ENCODE peak calls at places on chromosomes 12 and 14, in six cellular contexts. B is SK-N-SH; F is gastrocnemius medialis; H is kidney; V is CD8-positive, alpha-beta T cell; L is endothelial cell of umbilical vein. J is an unnamed sample.

GRCh38 chr12:54300732-54301427 is at the start of gene NFE2:
- DNase-seq in B (peak), F (peak), V (peak), L (no peak), H (peak), J (peak)

GRCh38 chr12:104549820-104550480 is 93.2 kb downstream of the CHST11 start:
- DNase-seq in H (no peak), B (no peak), L (no peak), F (no peak), V (no peak), J (no peak)

GRCh38 chr12:94225924-94226630 is 77.7 kb downstream of the PLXNC1 start:
- DNase-seq in V (no peak), L (no peak), F (no peak), B (peak), H (no peak), J (no peak)

GRCh38 chr12:124248862-124249825 is 45.7 kb upstream of the RFLNA start:
- DNase-seq in B (no peak), H (peak), V (no peak), L (no peak), F (no peak), J (no peak)

GRCh38 chr12:93563807-93564538 is 8.5 kb upstream of the SOCS2 start:
- DNase-seq in L (no peak), B (no peak), H (no peak), F (no peak), V (no peak), J (no peak)

GRCh38 chr12:27866382-27867101 is 86.5 kb upstream of the MANSC4 start:
- DNase-seq in F (no peak), L (no peak), B (peak), H (no peak), V (no peak), J (no peak)

GRCh38 chr12:105922670-105923102 is 216.1 kb downstream of the NUAK1 start:
- DNase-seq in F (peak), V (no peak), B (no peak), L (peak), H (no peak), J (peak)

GRCh38 chr12:19183121-19183838 is 53.7 kb downstream of the PLEKHA5 start:
- DNase-seq in V (no peak), B (no peak), H (no peak), L (no peak), F (no peak), J (no peak)

GRCh38 chr12:6962285-6963015 is 8.0 kb downstream of the PHB2 start:
- DNase-seq in F (peak), L (no peak), V (no peak), H (no peak), B (peak), J (peak)

GRCh38 chr12:95336387-95337067 is 118.9 kb downstream of the VEZT start:
- DNase-seq in V (no peak), F (peak), L (peak), B (peak), H (peak), J (peak)

GRCh38 chr14:33068626-33069025 is 129.9 kb downstream of the NPAS3 start:
- DNase-seq in H (no peak), F (no peak), L (no peak), B (no peak), V (no peak), J (no peak)

GRCh38 chr12:108704527-108704926 is 26.8 kb downstream of the CORO1C start:
- DNase-seq in F (no peak), V (no peak), L (no peak), B (no peak), H (no peak), J (no peak)

GRCh38 chr14:77043177-77043983 is 14.9 kb upstream of the IRF2BPL start:
- DNase-seq in V (no peak), B (no peak), F (no peak), H (peak), L (peak), J (peak)

GRCh38 chr14:104519721-104520120 is 59.8 kb upstream of the C14orf180 start:
- DNase-seq in F (no peak), V (no peak), L (no peak), B (no peak), H (no peak), J (no peak)

GRCh38 chr12:92854344-92854743 is 74.8 kb downstream of the EEA1 start:
- DNase-seq in L (no peak), F (no peak), V (no peak), H (no peak), B (no peak), J (no peak)

GRCh38 chr12:56476972-56477432 is 8.6 kb downstream of the SPRYD4 start:
- DNase-seq in V (no peak), L (no peak), H (no peak), F (no peak), B (no peak), J (no peak)

GRCh38 chr14:68521952-68522509 is 270.8 kb downstream of the ZFP36L1 start:
- DNase-seq in V (no peak), H (peak), L (no peak), B (no peak), F (no peak), J (no peak)
- H3K27ac ChIP-seq in V (no peak), H (peak), L (no peak), B (no peak), F (peak), J (peak)

GRCh38 chr12:12376636-12377448 is 20.0 kb downstream of the BORCS5 start:
- DNase-seq in H (no peak), B (peak), V (no peak), L (peak), F (no peak), J (no peak)
- H3K27ac ChIP-seq in H (no peak), B (no peak), V (no peak), L (no peak), F (no peak), J (no peak)

DNA sequence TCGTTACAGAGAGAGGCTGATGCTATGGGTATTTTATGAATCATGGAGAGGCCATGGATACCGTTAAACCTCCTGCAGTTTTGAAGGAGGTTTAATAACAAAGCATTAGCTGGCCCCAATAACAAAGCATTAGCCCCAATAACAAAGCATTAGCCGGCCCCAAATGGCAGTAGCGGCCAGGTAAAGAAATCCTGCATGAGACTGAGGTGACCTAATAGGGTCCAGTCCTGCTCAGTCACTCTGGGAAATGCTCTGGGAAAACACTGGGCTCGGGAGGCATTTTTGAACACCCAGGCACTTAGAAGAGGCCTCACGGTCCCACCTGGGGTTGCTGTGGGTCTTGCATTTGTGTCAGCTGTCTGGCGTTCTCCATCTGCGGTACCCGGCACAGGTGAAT is 776 bp upstream of the RIN3 start:
- DNase-seq in V (no peak), F (no peak), H (no peak), B (no peak), L (no peak), J (no peak)
- H3K27ac ChIP-seq in V (peak), F (no peak), H (no peak), B (peak), L (peak), J (peak)

DNA sequence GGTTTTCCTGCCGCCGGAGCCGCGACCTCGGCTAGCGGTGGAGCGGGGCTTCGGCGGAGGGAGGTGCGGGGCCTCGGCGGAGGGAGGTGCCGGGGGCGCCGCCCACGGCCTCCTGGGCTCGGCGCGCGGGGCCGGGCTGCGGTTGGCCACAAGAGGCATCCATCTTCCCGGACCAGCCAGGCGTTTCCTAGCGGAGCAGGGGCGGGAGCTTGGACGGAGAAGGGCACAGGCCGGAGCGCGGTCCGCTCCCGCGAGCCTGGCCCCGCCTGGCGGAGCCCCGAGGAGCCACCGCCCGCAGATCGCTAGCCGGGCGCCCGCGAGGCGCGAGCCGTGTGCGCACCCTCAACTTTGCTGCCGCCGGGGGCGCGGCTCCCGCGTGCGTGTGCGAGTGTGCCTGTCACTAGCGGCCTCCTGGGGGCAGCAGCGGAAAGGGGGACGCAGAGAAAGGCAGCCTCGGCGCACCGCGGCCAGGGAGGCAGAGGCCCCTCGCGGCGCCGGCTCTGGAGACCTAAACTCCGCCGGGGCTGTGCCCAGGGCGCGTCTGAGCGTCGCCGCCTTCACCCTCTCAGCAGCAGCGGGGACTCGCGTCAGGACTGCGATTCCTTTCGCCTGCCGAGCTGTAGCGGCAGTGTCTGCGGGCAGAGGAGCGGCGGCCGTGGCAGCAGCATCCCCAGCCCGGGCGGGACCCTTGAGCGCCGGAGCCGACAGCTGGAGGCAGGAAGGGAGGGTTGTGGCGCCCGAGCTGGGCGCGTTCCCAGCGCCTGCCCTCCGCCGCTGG is 698 bp upstream of the SRGAP1 start:
- DNase-seq in L (peak), H (peak), F (peak), B (peak), V (peak), J (peak)
- H3K27ac ChIP-seq in L (peak), H (peak), F (peak), B (peak), V (no peak), J (peak)

GRCh38 chr12:13915096-13915495 is 66.3 kb downstream of the GRIN2B start:
- DNase-seq in B (no peak), L (no peak), F (no peak), H (no peak), V (no peak), J (no peak)
- H3K27ac ChIP-seq in B (no peak), L (no peak), F (no peak), H (no peak), V (no peak), J (no peak)

GRCh38 chr12:26317942-26318565 is 122.7 kb downstream of the SSPN start:
- DNase-seq in V (no peak), L (peak), B (no peak), H (no peak), F (no peak), J (no peak)

GRCh38 chr12:26319511-26319910 is 124.1 kb downstream of the SSPN start:
- DNase-seq in V (no peak), L (no peak), H (peak), F (peak), B (no peak), J (peak)

GRCh38 chr12:26318661-26319068 is 123.3 kb downstream of the SSPN start:
- DNase-seq in F (peak), B (no peak), V (no peak), L (peak), H (peak), J (peak)
- H3K27ac ChIP-seq in F (peak), B (peak), V (no peak), L (peak), H (peak), J (peak)

DNA sequence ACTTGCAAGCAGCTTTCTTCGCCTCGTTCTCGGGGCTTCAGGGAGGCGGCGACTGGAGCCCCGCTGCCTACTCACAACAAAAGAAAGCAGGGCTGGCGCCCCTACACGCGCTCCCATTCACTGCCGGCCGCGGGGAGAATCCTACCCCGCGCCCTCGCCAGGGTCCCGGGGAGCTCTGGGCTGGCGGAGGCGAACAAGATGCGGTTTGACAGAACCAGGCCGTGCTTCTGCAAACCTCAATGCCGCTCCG is 820 bp downstream of the TBX5 start:
- DNase-seq in V (no peak), F (no peak), L (no peak), H (no peak), B (no peak), J (no peak)
- H3K27ac ChIP-seq in V (no peak), F (no peak), L (no peak), H (no peak), B (no peak), J (peak)